ENCODE peak calls at places on chromosomes 12 and 14, in six cellular contexts. P, Q, I, K, V and A are unnamed samples.

GRCh38 chr12:27517961-27518668 is 5.9 kb upstream of the PPFIBP1 start:
- DNase-seq in P (no peak), Q (no peak), I (no peak), K (no peak), V (no peak), A (no peak)

GRCh38 chr14:92651793-92652382 is 96.5 kb downstream of the LGMN start:
- DNase-seq in P (no peak), Q (no peak), I (no peak), K (no peak), V (no peak), A (no peak)

GRCh38 chr14:74571901-74572828 is 39.9 kb downstream of the LTBP2 start:
- DNase-seq in P (no peak), Q (peak; percentile 98), I (no peak), K (no peak), V (peak; percentile 78), A (peak; percentile 57)

GRCh38 chr12:19402743-19403400 is 36.4 kb upstream of the AEBP2 start:
- DNase-seq in P (no peak), Q (peak; percentile 73), I (no peak), K (no peak), V (no peak), A (peak; percentile 23)

GRCh38 chr12:45644521-45644920 is 85.0 kb upstream of the ARID2 start:
- DNase-seq in P (no peak), Q (peak; percentile 61), I (peak; percentile 37), K (peak; percentile 13), V (no peak), A (no peak)

GRCh38 chr12:12837025-12837872 is 24.1 kb downstream of the DDX47 start:
- DNase-seq in P (peak; percentile 43), Q (peak; percentile 79), I (peak; percentile 27), K (peak; percentile 41), V (peak; percentile 67), A (peak; percentile 83)

GRCh38 chr14:104887623-104888488 is 22.8 kb downstream of the CEP170B start:
- DNase-seq in P (no peak), Q (no peak), I (no peak), K (no peak), V (no peak), A (no peak)

GRCh38 chr12:127893875-127894635 is 372.9 kb upstream of the TMEM132C start:
- DNase-seq in P (no peak), Q (no peak), I (no peak), K (peak; percentile 22), V (no peak), A (no peak)

GRCh38 chr12:132429932-132430643 is 59.9 kb upstream of the FBRSL1 start:
- DNase-seq in P (no peak), Q (no peak), I (peak; percentile 31), K (peak; percentile 86), V (peak; percentile 41), A (peak; percentile 82)

GRCh38 chr14:92694807-92695206 is 53.6 kb downstream of the LGMN start:
- DNase-seq in P (no peak), Q (no peak), I (no peak), K (no peak), V (no peak), A (no peak)

GRCh38 chr12:82130763-82131162 is 227.4 kb downstream of the CCDC59 start:
- DNase-seq in P (no peak), Q (no peak), I (no peak), K (no peak), V (no peak), A (no peak)

GRCh38 chr12:75825686-75826085 is 205.9 kb downstream of the PHLDA1 start:
- DNase-seq in P (no peak), Q (peak; percentile 91), I (no peak), K (no peak), V (peak; percentile 72), A (no peak)

GRCh38 chr14:22088614-22089359 is 415.2 kb upstream of the OR4E1 start:
- DNase-seq in P (no peak), Q (peak; percentile 51), I (no peak), K (no peak), V (no peak), A (no peak)

GRCh38 chr14:31834616-31835015 is 242.5 kb upstream of the ARHGAP5 start:
- DNase-seq in P (no peak), Q (peak; percentile 47), I (no peak), K (no peak), V (no peak), A (no peak)

GRCh38 chr12:73181244-73181643 is 909.1 kb downstream of the TRHDE start:
- DNase-seq in P (no peak), Q (no peak), I (peak; percentile 35), K (no peak), V (no peak), A (no peak)

GRCh38 chr14:68793734-68794129 is 865 bp upstream of the ZFP36L1 start:
- DNase-seq in P (no peak), Q (no peak), I (peak; percentile 10), K (peak; percentile 72), V (no peak), A (no peak)

GRCh38 chr12:89645434-89645833 is 63.2 kb downstream of the ATP2B1 start:
- DNase-seq in P (no peak), Q (no peak), I (no peak), K (no peak), V (no peak), A (no peak)
- H3K4me2 ChIP-seq in P (no peak overlapping the region), Q (no peak overlapping the region), I (no peak overlapping the region), K (no peak overlapping the region), V (no peak overlapping the region), A (peak overlapping the region; percentile 0)

DNA sequence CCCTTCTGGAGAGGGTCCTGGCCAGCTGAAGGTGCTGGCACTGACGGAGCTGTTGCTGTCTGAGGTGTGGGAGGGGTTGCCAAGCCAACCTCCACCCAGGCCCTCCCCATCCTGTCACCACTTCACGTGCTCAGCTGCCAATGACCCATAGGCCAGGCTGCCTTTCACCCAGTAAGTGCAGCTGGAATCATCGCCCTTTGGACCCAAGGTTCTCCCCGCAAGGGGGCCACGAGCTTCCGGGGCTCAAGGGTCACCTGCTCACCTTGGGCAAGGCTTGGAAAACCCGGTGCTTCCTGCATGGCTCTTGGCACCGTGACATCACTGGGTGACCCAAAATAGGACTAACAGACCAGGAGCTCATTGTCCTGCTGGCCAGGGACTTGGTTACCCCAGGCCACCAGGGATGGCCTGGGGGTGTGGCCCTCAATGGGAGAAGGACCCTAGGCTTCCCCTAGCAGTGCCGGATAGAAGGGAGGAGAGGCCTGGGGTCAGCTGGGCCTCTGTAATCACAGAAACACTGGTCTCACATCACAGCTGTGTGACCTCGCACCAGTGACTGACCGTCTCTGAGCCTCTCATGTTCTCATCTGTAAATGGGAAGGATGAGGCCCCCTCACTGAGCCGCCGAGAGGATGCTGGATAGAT is 51.3 kb downstream of the CCDC85C start:
- DNase-seq in P (no peak), Q (no peak), I (no peak), K (no peak), V (no peak), A (peak; percentile 89)
- H3K4me1 ChIP-seq in P (peaks cover 14% of the 10 kb centered on the region), Q (no peaks in the 10 kb centered on the region), I (no peaks in the 10 kb centered on the region), K (no peaks in the 10 kb centered on the region), V (peaks cover 8% of the 10 kb centered on the region), A (peaks cover 79% of the 10 kb centered on the region)

DNA sequence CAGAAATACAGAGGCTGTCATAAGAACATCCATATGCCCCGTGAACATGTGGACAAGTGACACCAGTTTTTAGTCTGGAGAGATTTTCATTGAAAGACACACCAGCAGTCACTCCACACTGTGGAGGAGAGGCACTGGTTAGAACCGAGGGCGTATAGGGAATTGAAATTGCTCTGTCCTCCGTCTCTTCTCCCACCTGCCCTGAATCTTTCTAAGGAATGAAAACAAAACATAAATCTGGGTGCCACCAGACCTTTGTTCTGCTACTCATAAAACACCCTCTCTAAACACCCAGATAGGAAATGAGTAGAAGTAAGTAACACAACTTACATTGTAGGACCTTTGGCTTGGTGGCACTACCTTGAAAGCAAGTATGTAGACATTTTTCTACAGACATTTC is 37.1 kb upstream of the STON2 start:
- DNase-seq in P (no peak), Q (no peak), I (no peak), K (no peak), V (no peak), A (no peak)
- H3K4me2 ChIP-seq in P (no peak overlapping the region), Q (no peak overlapping the region), I (no peak overlapping the region), K (no peak overlapping the region), V (peak overlapping the region; percentile 97), A (peak overlapping the region; percentile 95)

GRCh38 chr14:51453869-51454268 is 197.8 kb upstream of the FRMD6 start:
- DNase-seq in P (no peak), Q (no peak), I (no peak), K (no peak), V (no peak), A (no peak)
- H3K4me1 ChIP-seq in P (no peaks in the 10 kb centered on the region), Q (peaks cover 11% of the 10 kb centered on the region), I (no peaks in the 10 kb centered on the region), K (no peaks in the 10 kb centered on the region), V (no peaks in the 10 kb centered on the region), A (no peaks in the 10 kb centered on the region)

DNA sequence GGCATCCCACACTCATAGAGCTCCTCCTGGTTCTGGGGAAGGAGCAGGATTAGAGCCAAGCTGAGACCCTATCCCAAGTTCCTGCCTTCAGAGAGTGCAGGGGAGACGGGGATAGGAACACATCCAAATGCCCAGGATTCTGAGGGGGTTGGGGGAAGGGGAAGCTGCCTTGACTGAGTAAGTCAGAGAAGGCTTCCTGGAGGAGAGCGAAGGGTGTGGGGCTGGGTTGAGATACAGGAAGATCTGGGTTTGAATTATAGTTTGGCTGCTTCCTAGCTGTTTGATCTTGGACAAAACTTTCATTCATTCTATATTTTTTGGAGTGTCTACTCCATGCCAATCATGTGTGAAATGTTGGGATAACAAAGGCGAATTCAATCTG is 8.0 kb upstream of the AQP2 start:
- DNase-seq in P (no peak), Q (no peak), I (no peak), K (no peak), V (no peak), A (no peak)
- H3K4me2 ChIP-seq in P (no peak overlapping the region), Q (no peak overlapping the region), I (no peak overlapping the region), K (no peak overlapping the region), V (no peak overlapping the region), A (no peak overlapping the region)

GRCh38 chr12:51321882-51322281 is 2.1 kb downstream of the BIN2 start:
- DNase-seq in P (no peak), Q (no peak), I (no peak), K (no peak), V (no peak), A (no peak)
- H3K4me1 ChIP-seq in P (peaks cover 18% of the 10 kb centered on the region), Q (no peaks in the 10 kb centered on the region), I (peaks cover 61% of the 10 kb centered on the region), K (peaks cover 81% of the 10 kb centered on the region), V (no peaks in the 10 kb centered on the region), A (peaks cover 6% of the 10 kb centered on the region)

GRCh38 chr12:107660861-107661415 is 24.7 kb upstream of the PWP1 start:
- DNase-seq in P (no peak), Q (no peak), I (no peak), K (no peak), V (no peak), A (no peak)

GRCh38 chr12:107663277-107663676 is 22.3 kb upstream of the PWP1 start:
- DNase-seq in P (no peak), Q (no peak), I (no peak), K (no peak), V (no peak), A (no peak)

GRCh38 chr12:107661830-107662229 is 23.8 kb upstream of the PWP1 start:
- DNase-seq in P (no peak), Q (no peak), I (no peak), K (no peak), V (no peak), A (no peak)

GRCh38 chr12:107660230-107660629 is 25.4 kb upstream of the PWP1 start:
- DNase-seq in P (no peak), Q (no peak), I (no peak), K (no peak), V (no peak), A (no peak)

GRCh38 chr12:107662431-107662830 is 23.2 kb upstream of the PWP1 start:
- DNase-seq in P (no peak), Q (no peak), I (no peak), K (no peak), V (no peak), A (no peak)
- H3K4me2 ChIP-seq in P (no peak overlapping the region), Q (no peak overlapping the region), I (no peak overlapping the region), K (no peak overlapping the region), V (no peak overlapping the region), A (no peak overlapping the region)